ENCODE peak calls at places on chromosome 9, in nine cellular contexts. P is left cardiac atrium; Q is endothelial cell; D is mucosa of gallbladder; H is NCI-H774; L is iris pigment epithelial cell; T is CD4-positive, alpha-beta T cell; G is HAP-1; I is kidney. C is an unnamed sample.

GRCh38 chr9:125992557-125992956 is 245.4 kb downstream of the PBX3 start:
- DNase-seq in T (no peak), P (no peak), Q (no peak), L (no peak), I (peak), G (no peak), D (no peak), H (no peak), C (no peak)

GRCh38 chr9:120913673-120914266 is 12.8 kb downstream of the TRAF1 start:
- DNase-seq in G (peak), P (no peak), H (no peak), I (no peak), D (no peak), T (no peak), L (no peak), Q (peak), C (no peak)

GRCh38 chr9:81804306-81804705 is 115.0 kb upstream of the TLE1 start:
- DNase-seq in G (no peak), T (no peak), L (no peak), H (no peak), Q (no peak), I (no peak), P (no peak), D (no peak), C (peak)

GRCh38 chr9:134061688-134062371 is 6.0 kb downstream of the BRD3 start:
- DNase-seq in Q (no peak), T (no peak), D (no peak), G (no peak), I (peak), H (no peak), P (no peak), L (no peak), C (no peak)

GRCh38 chr9:121709798-121710197 is 58.4 kb downstream of the DAB2IP start:
- DNase-seq in I (no peak), G (no peak), D (no peak), P (no peak), L (peak), Q (no peak), H (no peak), T (no peak), C (no peak)

GRCh38 chr9:130120207-130120587 is 52.0 kb upstream of the NCS1 start:
- DNase-seq in Q (no peak), D (no peak), I (peak), L (no peak), H (no peak), P (no peak), T (no peak), G (no peak), C (no peak)

GRCh38 chr9:34654317-34655083 is 2.5 kb downstream of the IL11RA start:
- DNase-seq in L (no peak), I (peak), D (peak), H (no peak), T (no peak), G (no peak), Q (no peak), P (peak), C (peak)

GRCh38 chr9:133194597-133194996 is 14.5 kb downstream of the OBP2B start:
- DNase-seq in L (no peak), Q (no peak), H (no peak), P (no peak), I (no peak), D (no peak), T (no peak), G (no peak), C (no peak)

GRCh38 chr9:727767-728166 is 113.7 kb upstream of the DMRT1 start:
- DNase-seq in L (no peak), Q (no peak), P (no peak), I (no peak), D (no peak), T (no peak), H (no peak), G (no peak), C (no peak)

GRCh38 chr9:71326360-71326759 is 204.9 kb upstream of the TRPM3 start:
- DNase-seq in G (no peak), P (no peak), H (no peak), Q (no peak), L (no peak), T (no peak), I (no peak), D (no peak), C (no peak)

GRCh38 chr9:116027951-116028350 is 125.6 kb upstream of the PAPPA start:
- DNase-seq in P (no peak), G (no peak), D (no peak), L (peak), T (no peak), Q (no peak), H (no peak), I (no peak), C (no peak)

GRCh38 chr9:109286981-109287380 is 33.9 kb downstream of the EPB41L4B start:
- DNase-seq in D (no peak), I (no peak), H (no peak), P (peak), Q (no peak), G (no peak), L (no peak), T (no peak), C (peak)

GRCh38 chr9:127803507-127804352 is 1.0 kb downstream of the FPGS start:
- DNase-seq in P (no peak), I (peak), L (no peak), G (no peak), T (no peak), D (peak), Q (no peak), H (peak), C (peak)

GRCh38 chr9:127912882-127913281 is 4.0 kb downstream of the ST6GALNAC4 start:
- DNase-seq in Q (no peak), P (no peak), T (no peak), I (no peak), G (no peak), D (no peak), L (no peak), H (peak), C (no peak)

GRCh38 chr9:21027295-21027694 is 4.1 kb downstream of the HACD4 start:
- DNase-seq in L (peak), I (no peak), P (no peak), G (no peak), D (no peak), T (no peak), Q (no peak), H (no peak), C (peak)

GRCh38 chr9:128383791-128384190 is 12.6 kb downstream of the URM1 start:
- DNase-seq in D (no peak), T (no peak), G (no peak), Q (no peak), L (no peak), P (no peak), H (no peak), I (no peak), C (no peak)

GRCh38 chr9:105399117-105399516 is 48.7 kb upstream of the FSD1L start:
- DNase-seq in L (no peak), T (no peak), P (no peak), Q (no peak), H (no peak), G (no peak), I (no peak), D (no peak), C (no peak)

GRCh38 chr9:69671291-69671903 is 774 bp downstream of the APBA1 start:
- DNase-seq in H (no peak), L (no peak), P (peak), T (no peak), Q (no peak), I (no peak), D (peak), G (no peak), C (no peak)

GRCh38 chr9:133839822-133840329 is 101.7 kb upstream of the SARDH start:
- DNase-seq in H (no peak), T (no peak), G (peak), Q (peak), L (peak), D (no peak), P (peak), I (peak), C (peak)

GRCh38 chr9:35517136-35517535 is 27.2 kb downstream of the RUSC2 start:
- DNase-seq in P (no peak), D (no peak), L (no peak), Q (no peak), G (no peak), I (no peak), H (no peak), T (no peak), C (peak)

GRCh38 chr9:35114921-35115341 is 731 bp downstream of the ATOSB start:
- DNase-seq in T (no peak), H (no peak), D (peak), L (peak), G (peak), Q (peak), P (peak), I (peak), C (peak)

GRCh38 chr9:92986175-92987110 is 39.1 kb downstream of the FGD3 start:
- DNase-seq in L (peak), I (no peak), G (peak), D (no peak), T (peak), P (no peak), H (no peak), Q (no peak), C (peak)

GRCh38 chr9:35650341-35651158 is at the start of gene SIT1:
- DNase-seq in P (no peak), Q (no peak), I (peak), G (no peak), T (no peak), H (no peak), L (no peak), D (no peak), C (no peak)

GRCh38 chr9:136860529-136860928 is 5.6 kb downstream of the EDF1 start:
- DNase-seq in H (no peak), P (peak), L (no peak), G (no peak), I (no peak), D (no peak), Q (no peak), T (no peak), C (no peak)

GRCh38 chr9:99720455-99721050 is 101.1 kb upstream of the NR4A3 start:
- DNase-seq in I (no peak), Q (no peak), D (no peak), H (no peak), L (peak), G (no peak), T (no peak), P (no peak), C (peak)

GRCh38 chr9:82302968-82303655 is 314.5 kb downstream of the SPATA31D1 start:
- DNase-seq in D (no peak), T (no peak), L (no peak), P (no peak), I (no peak), Q (no peak), G (no peak), H (no peak), C (no peak)

GRCh38 chr9:36818965-36819870 is 214.8 kb downstream of the PAX5 start:
- DNase-seq in T (no peak), P (no peak), L (no peak), Q (no peak), G (peak), H (peak), D (no peak), I (peak), C (no peak)

GRCh38 chr9:18393340-18394130 is 80.4 kb upstream of the ADAMTSL1 start:
- DNase-seq in T (no peak), L (peak), P (peak), Q (no peak), I (peak), D (peak), G (peak), H (peak), C (peak)

GRCh38 chr9:123174079-123174478 is 94.3 kb downstream of the STRBP start:
- DNase-seq in L (no peak), H (no peak), D (no peak), I (no peak), Q (no peak), P (no peak), G (no peak), T (no peak), C (no peak)

GRCh38 chr9:83130541-83130940 is 67.6 kb upstream of the RASEF start:
- DNase-seq in D (peak), T (no peak), L (peak), Q (no peak), I (no peak), P (no peak), H (no peak), G (no peak), C (no peak)

GRCh38 chr9:134671341-134672113 is 29.9 kb downstream of the COL5A1 start:
- DNase-seq in T (no peak), L (peak), G (no peak), H (no peak), Q (no peak), P (no peak), I (peak), D (no peak), C (peak)